ENCODE peak calls at places on chromosomes 5 and 9, in four cellular contexts. U, O, F and M are unnamed samples. For H3K4me1, the result is how much of the 10 kb centered on the place peaks cover.

GRCh38 chr5:151195622-151196021 is 28.3 kb downstream of the CCDC69 start:
- DNase-seq in O (peak), F (peak), U (no peak), M (no peak)

GRCh38 chr5:181052526-181052927 is 12.5 kb downstream of the BTNL9 start:
- DNase-seq in O (no peak), U (no peak), F (peak), M (no peak)

GRCh38 chr5:83277154-83277553 is 194.4 kb upstream of the VCAN start:
- DNase-seq in O (no peak), U (no peak), F (no peak), M (no peak)

GRCh38 chr5:100840364-100840763 is 62.7 kb downstream of the ST8SIA4 start:
- DNase-seq in U (no peak), F (peak), O (no peak), M (no peak)

GRCh38 chr5:151670074-151670686 is 16.5 kb downstream of the SPARC start:
- DNase-seq in O (no peak), F (peak), U (no peak), M (no peak)

GRCh38 chr9:2151171-2151570 is 136.0 kb downstream of the SMARCA2 start:
- DNase-seq in O (no peak), U (no peak), F (no peak), M (no peak)

GRCh38 chr9:33263936-33264472 is 504 bp downstream of the BAG1 start:
- DNase-seq in O (peak), U (peak), F (no peak), M (no peak)

GRCh38 chr9:14097215-14097614 is 216.7 kb downstream of the NFIB start:
- DNase-seq in F (peak), U (no peak), O (no peak), M (no peak)

GRCh38 chr9:126906086-126906485 is 8.5 kb upstream of the RALGPS1 start:
- DNase-seq in O (no peak), F (no peak), U (no peak), M (no peak)

GRCh38 chr9:123267481-123268239 is 726 bp downstream of the STRBP start:
- DNase-seq in O (peak), F (no peak), U (peak), M (no peak)

GRCh38 chr5:1931590-1932138 is 48.9 kb upstream of the IRX4 start:
- DNase-seq in U (no peak), F (no peak), O (no peak), M (no peak)

GRCh38 chr5:35367534-35367933 is 137.2 kb upstream of the PRLR start:
- DNase-seq in U (no peak), F (no peak), O (no peak), M (no peak)

GRCh38 chr5:6633469-6634326 is 458 bp downstream of the SRD5A1 start:
- DNase-seq in U (peak), O (peak), F (peak), M (no peak)

GRCh38 chr5:114038756-114039155 is 323.1 kb upstream of the KCNN2 start:
- DNase-seq in U (no peak), O (no peak), F (no peak), M (no peak)

GRCh38 chr9:130394320-130394719 is 50.4 kb upstream of the ASS1 start:
- DNase-seq in U (no peak), F (no peak), O (no peak), M (no peak)

GRCh38 chr9:69173891-69174644 is at the start of gene TJP2:
- DNase-seq in O (peak), U (peak), F (peak), M (no peak)

GRCh38 chr5:61342066-61342465 is 10.0 kb downstream of the ZSWIM6 start:
- DNase-seq in U (no peak), F (peak), O (no peak), M (no peak)

GRCh38 chr5:35852084-35852734 is 4.5 kb upstream of the IL7R start:
- DNase-seq in O (no peak), F (peak), U (no peak), M (no peak)

GRCh38 chr9:4929917-4930316 is 55.2 kb upstream of the JAK2 start:
- DNase-seq in U (no peak), F (no peak), O (no peak), M (no peak)

GRCh38 chr5:88159591-88159990 is 109.1 kb downstream of the TMEM161B start:
- DNase-seq in O (no peak), U (no peak), F (no peak), M (no peak)

GRCh38 chr9:136287960-136288753 is 15.7 kb downstream of the CCDC187 start:
- DNase-seq in O (no peak), F (no peak), U (no peak), M (no peak)

GRCh38 chr9:37978983-37979382 is 75.1 kb upstream of the SLC25A51 start:
- DNase-seq in U (no peak), O (no peak), F (no peak), M (no peak)

GRCh38 chr5:82673460-82673859 is 395.3 kb upstream of the RPS23 start:
- DNase-seq in O (no peak), F (no peak), U (no peak), M (no peak)

GRCh38 chr5:67287795-67288194 is 91.2 kb upstream of the CD180 start:
- DNase-seq in O (no peak), U (no peak), F (peak), M (no peak)

GRCh38 chr9:16744386-16744785 is 126.1 kb downstream of the BNC2 start:
- DNase-seq in U (no peak), O (no peak), F (peak), M (no peak)

GRCh38 chr5:133643365-133643764 is 31.0 kb upstream of the FSTL4 start:
- DNase-seq in U (no peak), F (no peak), O (no peak), M (peak)

GRCh38 chr5:173926359-173926758 is 38.2 kb downstream of the CPEB4 start:
- DNase-seq in U (no peak), F (peak), O (no peak), M (no peak)

GRCh38 chr9:113783475-113783874 is 92.6 kb upstream of the ZNF618 start:
- DNase-seq in O (no peak), F (no peak), U (no peak), M (no peak)

GRCh38 chr5:23027341-23027740 is 174.2 kb upstream of the CDH12 start:
- DNase-seq in U (no peak), F (no peak), O (no peak), M (no peak)

GRCh38 chr9:37436540-37436939 is 14.0 kb downstream of the GRHPR start:
- DNase-seq in O (no peak), F (no peak), U (no peak), M (no peak)

GRCh38 chr5:17260549-17260948 is 43.1 kb downstream of the BASP1 start:
- DNase-seq in F (no peak), O (no peak), U (no peak), M (no peak)

GRCh38 chr9:123642291-123643278 is 286.6 kb downstream of the CRB2 start:
- DNase-seq in F (peak), U (peak), O (peak), M (no peak)

GRCh38 chr5:11785771-11786342 is 118.4 kb downstream of the CTNND2 start:
- DNase-seq in U (no peak), O (no peak), F (no peak), M (no peak)

GRCh38 chr9:76180541-76180940 is 213.7 kb downstream of the RFK start:
- DNase-seq in F (peak), O (no peak), U (no peak), M (no peak)

GRCh38 chr9:121296213-121297127 is 28.5 kb downstream of the GSN start:
- DNase-seq in U (no peak), F (no peak), O (no peak), M (no peak)

GRCh38 chr9:107212613-107213012 is 70.5 kb upstream of the RAD23B start:
- DNase-seq in U (no peak), O (no peak), F (no peak), M (no peak)

GRCh38 chr9:109454601-109455155 is 43.4 kb downstream of the PTPN3 start:
- DNase-seq in U (no peak), O (no peak), F (no peak), M (no peak)

GRCh38 chr9:109455861-109456260 is 42.2 kb downstream of the PTPN3 start:
- DNase-seq in U (no peak), F (no peak), O (no peak), M (no peak)

GRCh38 chr9:109454041-109454440 is 44.1 kb downstream of the PTPN3 start:
- DNase-seq in U (no peak), O (no peak), F (no peak), M (no peak)

GRCh38 chr9:109456811-109457210 is 41.3 kb downstream of the PTPN3 start:
- DNase-seq in F (peak), U (no peak), O (no peak), M (no peak)

GRCh38 chr9:109455391-109455790 is 42.7 kb downstream of the PTPN3 start:
- DNase-seq in O (no peak), U (no peak), F (no peak), M (no peak)
- H3K4me1 ChIP-seq in O (under half), U (under half), F (under half), M (under half)

GRCh38 chr5:132485641-132486317 is 4.8 kb downstream of the IRF1 start:
- DNase-seq in F (no peak), O (no peak), U (peak), M (no peak)
- TF ChIP-seq CTCF in F (no peak), O (no peak), U (no peak), M (no peak)

GRCh38 chr5:96051401-96051830 is 89.8 kb upstream of the ELL2 start:
- DNase-seq in O (no peak), U (no peak), F (no peak), M (no peak)

GRCh38 chr5:96050273-96050880 is 88.7 kb upstream of the ELL2 start:
- DNase-seq in U (no peak), F (no peak), O (no peak), M (no peak)

GRCh38 chr5:96052374-96052773 is 90.7 kb upstream of the ELL2 start:
- DNase-seq in F (no peak), O (no peak), U (no peak), M (no peak)

GRCh38 chr5:96048763-96049162 is 87.1 kb upstream of the ELL2 start:
- DNase-seq in F (peak), O (no peak), U (no peak), M (no peak)

GRCh38 chr5:96049398-96050272 is 88.0 kb upstream of the ELL2 start:
- DNase-seq in U (no peak), O (peak), F (peak), M (no peak)
- H3K4me1 ChIP-seq in U (under half), O (under half), F (under half), M (under half)

GRCh38 chr5:126301056-126301455 is 122.2 kb upstream of the GRAMD2B start:
- DNase-seq in F (no peak), O (no peak), U (no peak), M (no peak)

GRCh38 chr5:126300293-126300692 is 122.9 kb upstream of the GRAMD2B start:
- DNase-seq in O (no peak), F (no peak), U (no peak), M (no peak)
- TF ChIP-seq CTCF in O (no peak), F (no peak), U (no peak), M (no peak)

GRCh38 chr5:117999939-118000549 is 988.3 kb downstream of the DTWD2 start:
- DNase-seq in F (no peak), O (no peak), U (no peak), M (no peak)
- H3K4me1 ChIP-seq in F (under half), O (under half), U (under half), M (under half)

GRCh38 chr9:90142580-90142979 is 500.0 kb downstream of the DIRAS2 start:
- DNase-seq in O (peak), F (peak), U (peak), M (no peak)
- TF ChIP-seq CTCF in O (peak), F (peak), U (peak), M (peak)

GRCh38 chr9:89442981-89443817 is 54.7 kb downstream of the SEMA4D start:
- DNase-seq in F (peak), O (no peak), U (no peak), M (no peak)

GRCh38 chr9:89442501-89442978 is 55.4 kb downstream of the SEMA4D start:
- DNase-seq in F (no peak), U (no peak), O (no peak), M (no peak)

GRCh38 chr9:89440951-89441654 is 56.8 kb downstream of the SEMA4D start:
- DNase-seq in F (no peak), U (no peak), O (peak), M (no peak)

GRCh38 chr9:89441655-89441970 is 56.3 kb downstream of the SEMA4D start:
- DNase-seq in F (no peak), U (no peak), O (no peak), M (no peak)

GRCh38 chr9:89442016-89442415 is 55.9 kb downstream of the SEMA4D start:
- DNase-seq in F (no peak), O (no peak), U (no peak), M (no peak)
- H3K4me1 ChIP-seq in F (under half), O (under half), U (under half), M (under half)